ENCODE peak calls at places on chromosomes 16 and 17, in eight cellular contexts. One of them, this sample, is unnamed.

GRCh38 chr17:34981538-34982241 is 1.4 kb downstream of the LIG3 start:
- DNase-seq in esophagus squamous epithelium: no peak
- DNase-seq in left lung: no peak
- DNase-seq in A549: no peak
- DNase-seq in MM.1S: no peak
- DNase-seq in CD8-positive, alpha-beta T cell: no peak
- DNase-seq in OCI-LY7: no peak
- DNase-seq in psoas muscle: no peak
- DNase-seq in this sample: no peak

GRCh38 chr17:40373324-40373723 is 8.8 kb upstream of the GJD3 start:
- DNase-seq in esophagus squamous epithelium: no peak
- DNase-seq in left lung: no peak
- DNase-seq in A549: no peak
- DNase-seq in MM.1S: no peak
- DNase-seq in CD8-positive, alpha-beta T cell: no peak
- DNase-seq in OCI-LY7: no peak
- DNase-seq in psoas muscle: no peak
- DNase-seq in this sample: no peak

GRCh38 chr17:12365805-12366204 is 299.9 kb upstream of the MYOCD start:
- DNase-seq in esophagus squamous epithelium: no peak
- DNase-seq in left lung: no peak
- DNase-seq in A549: no peak
- DNase-seq in MM.1S: no peak
- DNase-seq in CD8-positive, alpha-beta T cell: no peak
- DNase-seq in OCI-LY7: no peak
- DNase-seq in psoas muscle: no peak
- DNase-seq in this sample: no peak

GRCh38 chr17:19370493-19370960 is 7.8 kb upstream of the MAPK7 start:
- DNase-seq in esophagus squamous epithelium: no peak
- DNase-seq in left lung: no peak
- DNase-seq in A549: no peak
- DNase-seq in MM.1S: no peak
- DNase-seq in CD8-positive, alpha-beta T cell: no peak
- DNase-seq in OCI-LY7: no peak
- DNase-seq in psoas muscle: no peak
- DNase-seq in this sample: peak; percentile 46

GRCh38 chr17:63998050-63998720 is at the start of gene PRR29:
- DNase-seq in esophagus squamous epithelium: no peak
- DNase-seq in left lung: peak; percentile 91
- DNase-seq in A549: peak; percentile 95
- DNase-seq in MM.1S: peak; percentile 49
- DNase-seq in CD8-positive, alpha-beta T cell: peak; percentile 75
- DNase-seq in OCI-LY7: peak; percentile 82
- DNase-seq in psoas muscle: peak; percentile 71
- DNase-seq in this sample: peak; percentile 97

GRCh38 chr17:76331083-76331482 is 22.6 kb downstream of the PRPSAP1 start:
- DNase-seq in esophagus squamous epithelium: no peak
- DNase-seq in left lung: no peak
- DNase-seq in A549: no peak
- DNase-seq in MM.1S: no peak
- DNase-seq in CD8-positive, alpha-beta T cell: no peak
- DNase-seq in OCI-LY7: no peak
- DNase-seq in psoas muscle: no peak
- DNase-seq in this sample: no peak

GRCh38 chr16:27199747-27200146 is 3.6 kb upstream of the KDM8 start:
- DNase-seq in esophagus squamous epithelium: no peak
- DNase-seq in left lung: no peak
- DNase-seq in A549: no peak
- DNase-seq in MM.1S: peak; percentile 85
- DNase-seq in CD8-positive, alpha-beta T cell: peak; percentile 32
- DNase-seq in OCI-LY7: peak; percentile 86
- DNase-seq in psoas muscle: no peak
- DNase-seq in this sample: no peak

GRCh38 chr16:1781758-1782407 is 488 bp downstream of the SPSB3 start:
- DNase-seq in esophagus squamous epithelium: no peak
- DNase-seq in left lung: peak; percentile 85
- DNase-seq in A549: peak; percentile 35
- DNase-seq in MM.1S: peak; percentile 25
- DNase-seq in CD8-positive, alpha-beta T cell: peak; percentile 32
- DNase-seq in OCI-LY7: peak; percentile 36
- DNase-seq in psoas muscle: peak; percentile 26
- DNase-seq in this sample: peak; percentile 75

GRCh38 chr16:19765860-19766553 is 47.9 kb downstream of the IQCK start:
- DNase-seq in esophagus squamous epithelium: no peak
- DNase-seq in left lung: no peak
- DNase-seq in A549: no peak
- DNase-seq in MM.1S: no peak
- DNase-seq in CD8-positive, alpha-beta T cell: no peak
- DNase-seq in OCI-LY7: no peak
- DNase-seq in psoas muscle: peak; percentile 44
- DNase-seq in this sample: no peak

GRCh38 chr16:50247906-50248608 is 18.3 kb upstream of the ADCY7 start:
- DNase-seq in esophagus squamous epithelium: no peak
- DNase-seq in left lung: no peak
- DNase-seq in A549: no peak
- DNase-seq in MM.1S: no peak
- DNase-seq in CD8-positive, alpha-beta T cell: no peak
- DNase-seq in OCI-LY7: no peak
- DNase-seq in psoas muscle: no peak
- DNase-seq in this sample: peak; percentile 64

GRCh38 chr17:38459556-38459955 is 31.3 kb downstream of the ARHGAP23 start:
- DNase-seq in esophagus squamous epithelium: no peak
- DNase-seq in left lung: no peak
- DNase-seq in A549: no peak
- DNase-seq in MM.1S: no peak
- DNase-seq in CD8-positive, alpha-beta T cell: no peak
- DNase-seq in OCI-LY7: no peak
- DNase-seq in psoas muscle: no peak
- DNase-seq in this sample: no peak

GRCh38 chr17:4940625-4941021 is 555 bp downstream of the RNF167 start:
- DNase-seq in esophagus squamous epithelium: no peak
- DNase-seq in left lung: peak; percentile 84
- DNase-seq in A549: no peak
- DNase-seq in MM.1S: no peak
- DNase-seq in CD8-positive, alpha-beta T cell: peak; percentile 54
- DNase-seq in OCI-LY7: peak; percentile 64
- DNase-seq in psoas muscle: no peak
- DNase-seq in this sample: no peak

GRCh38 chr16:21646091-21646490 is 6.3 kb downstream of the IGSF6 start:
- DNase-seq in esophagus squamous epithelium: no peak
- DNase-seq in left lung: no peak
- DNase-seq in A549: no peak
- DNase-seq in MM.1S: no peak
- DNase-seq in CD8-positive, alpha-beta T cell: no peak
- DNase-seq in OCI-LY7: no peak
- DNase-seq in psoas muscle: no peak
- DNase-seq in this sample: no peak

GRCh38 chr17:55576237-55576998 is 65.2 kb upstream of the SMIM36 start:
- DNase-seq in esophagus squamous epithelium: no peak
- DNase-seq in left lung: no peak
- DNase-seq in A549: peak; percentile 44
- DNase-seq in MM.1S: no peak
- DNase-seq in CD8-positive, alpha-beta T cell: no peak
- DNase-seq in OCI-LY7: no peak
- DNase-seq in psoas muscle: peak; percentile 34
- DNase-seq in this sample: no peak

GRCh38 chr17:82013772-82014321 is 8.8 kb downstream of the CENPX start:
- DNase-seq in esophagus squamous epithelium: no peak
- DNase-seq in left lung: peak; percentile 87
- DNase-seq in A549: no peak
- DNase-seq in MM.1S: no peak
- DNase-seq in CD8-positive, alpha-beta T cell: no peak
- DNase-seq in OCI-LY7: no peak
- DNase-seq in psoas muscle: no peak
- DNase-seq in this sample: no peak

GRCh38 chr16:72536673-72537435 is 364.9 kb upstream of the PMFBP1 start:
- DNase-seq in esophagus squamous epithelium: no peak
- DNase-seq in left lung: no peak
- DNase-seq in A549: no peak
- DNase-seq in MM.1S: no peak
- DNase-seq in CD8-positive, alpha-beta T cell: no peak
- DNase-seq in OCI-LY7: no peak
- DNase-seq in psoas muscle: no peak
- DNase-seq in this sample: no peak

GRCh38 chr17:75406222-75406615 is 741 bp upstream of the GRB2 start:
- DNase-seq in esophagus squamous epithelium: no peak
- DNase-seq in left lung: no peak
- DNase-seq in A549: no peak
- DNase-seq in MM.1S: no peak
- DNase-seq in CD8-positive, alpha-beta T cell: no peak
- DNase-seq in OCI-LY7: peak; percentile 54
- DNase-seq in psoas muscle: no peak
- DNase-seq in this sample: peak; percentile 56

GRCh38 chr17:77453613-77454559 is 313.1 kb downstream of the SEC14L1 start:
- DNase-seq in esophagus squamous epithelium: no peak
- DNase-seq in left lung: peak; percentile 86
- DNase-seq in A549: no peak
- DNase-seq in MM.1S: no peak
- DNase-seq in CD8-positive, alpha-beta T cell: peak; percentile 68
- DNase-seq in OCI-LY7: peak; percentile 86
- DNase-seq in psoas muscle: no peak
- DNase-seq in this sample: no peak

GRCh38 chr16:67883872-67884261 is 818 bp upstream of the NRN1L start:
- DNase-seq in esophagus squamous epithelium: no peak
- DNase-seq in left lung: peak; percentile 92
- DNase-seq in A549: peak; percentile 92
- DNase-seq in MM.1S: peak; percentile 43
- DNase-seq in CD8-positive, alpha-beta T cell: peak; percentile 76
- DNase-seq in OCI-LY7: peak; percentile 62
- DNase-seq in psoas muscle: peak; percentile 64
- DNase-seq in this sample: peak; percentile 93

GRCh38 chr17:59558953-59559352 is 6.5 kb upstream of the DHX40 start:
- DNase-seq in esophagus squamous epithelium: no peak
- DNase-seq in left lung: no peak
- DNase-seq in A549: no peak
- DNase-seq in MM.1S: no peak
- DNase-seq in CD8-positive, alpha-beta T cell: no peak
- DNase-seq in OCI-LY7: no peak
- DNase-seq in psoas muscle: no peak
- DNase-seq in this sample: no peak

GRCh38 chr17:80574496-80574895 is 29.9 kb downstream of the RPTOR start:
- DNase-seq in esophagus squamous epithelium: no peak
- DNase-seq in left lung: no peak
- DNase-seq in A549: no peak
- DNase-seq in MM.1S: no peak
- DNase-seq in CD8-positive, alpha-beta T cell: no peak
- DNase-seq in OCI-LY7: no peak
- DNase-seq in psoas muscle: no peak
- DNase-seq in this sample: no peak

GRCh38 chr16:1890701-1891035 is 18.7 kb upstream of the MEIOB start:
- DNase-seq in esophagus squamous epithelium: no peak
- DNase-seq in left lung: no peak
- DNase-seq in A549: no peak
- DNase-seq in MM.1S: no peak
- DNase-seq in CD8-positive, alpha-beta T cell: no peak
- DNase-seq in OCI-LY7: no peak
- DNase-seq in psoas muscle: no peak
- DNase-seq in this sample: no peak

GRCh38 chr16:50835358-50836060 is 93.6 kb downstream of the CYLD start:
- DNase-seq in esophagus squamous epithelium: no peak
- DNase-seq in left lung: no peak
- DNase-seq in A549: no peak
- DNase-seq in MM.1S: no peak
- DNase-seq in CD8-positive, alpha-beta T cell: no peak
- DNase-seq in OCI-LY7: no peak
- DNase-seq in psoas muscle: no peak
- DNase-seq in this sample: no peak

GRCh38 chr16:19781196-19781595 is 63.1 kb downstream of the IQCK start:
- DNase-seq in esophagus squamous epithelium: no peak
- DNase-seq in left lung: no peak
- DNase-seq in A549: no peak
- DNase-seq in MM.1S: no peak
- DNase-seq in CD8-positive, alpha-beta T cell: no peak
- DNase-seq in OCI-LY7: no peak
- DNase-seq in psoas muscle: no peak
- DNase-seq in this sample: peak; percentile 10

GRCh38 chr17:16622540-16623277 is 30.9 kb downstream of the ZNF624 start:
- DNase-seq in esophagus squamous epithelium: no peak
- DNase-seq in left lung: no peak
- DNase-seq in A549: no peak
- DNase-seq in MM.1S: no peak
- DNase-seq in CD8-positive, alpha-beta T cell: no peak
- DNase-seq in OCI-LY7: no peak
- DNase-seq in psoas muscle: no peak
- DNase-seq in this sample: no peak
- H3K9me3 ChIP-seq in esophagus squamous epithelium: peaks cover 99% of the 10 kb centered on the region
- H3K9me3 ChIP-seq in left lung: peaks cover 10% of the 10 kb centered on the region
- H3K9me3 ChIP-seq in A549: peaks cover 100% of the 10 kb centered on the region
- H3K9me3 ChIP-seq in MM.1S: no peaks in the 10 kb centered on the region
- H3K9me3 ChIP-seq in CD8-positive, alpha-beta T cell: peaks cover 37% of the 10 kb centered on the region
- H3K9me3 ChIP-seq in OCI-LY7: peaks cover 71% of the 10 kb centered on the region
- H3K9me3 ChIP-seq in psoas muscle: peaks cover 87% of the 10 kb centered on the region
- H3K9me3 ChIP-seq in this sample: peaks cover 90% of the 10 kb centered on the region

GRCh38 chr16:81548551-81548900 is 103.9 kb downstream of the CMIP start:
- DNase-seq in esophagus squamous epithelium: no peak
- DNase-seq in left lung: no peak
- DNase-seq in A549: no peak
- DNase-seq in MM.1S: no peak
- DNase-seq in CD8-positive, alpha-beta T cell: no peak
- DNase-seq in OCI-LY7: no peak
- DNase-seq in psoas muscle: no peak
- DNase-seq in this sample: no peak
- H3K4me1 ChIP-seq in esophagus squamous epithelium: peaks cover 95% of the 10 kb centered on the region
- H3K4me1 ChIP-seq in left lung: peaks cover 95% of the 10 kb centered on the region
- H3K4me1 ChIP-seq in A549: peaks cover 100% of the 10 kb centered on the region
- H3K4me1 ChIP-seq in MM.1S: no peaks in the 10 kb centered on the region
- H3K4me1 ChIP-seq in CD8-positive, alpha-beta T cell: peaks cover 5% of the 10 kb centered on the region
- H3K4me1 ChIP-seq in OCI-LY7: peaks cover 3% of the 10 kb centered on the region
- H3K4me1 ChIP-seq in psoas muscle: no peaks in the 10 kb centered on the region
- H3K4me1 ChIP-seq in this sample: peaks cover under 1% of the 10 kb centered on the region

GRCh38 chr16:35377142-35377541 is 1917.7 kb downstream of the TP53TG3F start:
- DNase-seq in esophagus squamous epithelium: no peak
- DNase-seq in left lung: no peak
- DNase-seq in A549: no peak
- DNase-seq in MM.1S: no peak
- DNase-seq in CD8-positive, alpha-beta T cell: no peak
- DNase-seq in OCI-LY7: no peak
- DNase-seq in psoas muscle: no peak
- DNase-seq in this sample: no peak
- H3K9me3 ChIP-seq in esophagus squamous epithelium: no peaks in the 10 kb centered on the region
- H3K9me3 ChIP-seq in left lung: no peaks in the 10 kb centered on the region
- H3K9me3 ChIP-seq in A549: no peaks in the 10 kb centered on the region
- H3K9me3 ChIP-seq in MM.1S: no peaks in the 10 kb centered on the region
- H3K9me3 ChIP-seq in CD8-positive, alpha-beta T cell: no peaks in the 10 kb centered on the region
- H3K9me3 ChIP-seq in OCI-LY7: peaks cover 7% of the 10 kb centered on the region
- H3K9me3 ChIP-seq in psoas muscle: no peaks in the 10 kb centered on the region
- H3K9me3 ChIP-seq in this sample: peaks cover 86% of the 10 kb centered on the region

DNA sequence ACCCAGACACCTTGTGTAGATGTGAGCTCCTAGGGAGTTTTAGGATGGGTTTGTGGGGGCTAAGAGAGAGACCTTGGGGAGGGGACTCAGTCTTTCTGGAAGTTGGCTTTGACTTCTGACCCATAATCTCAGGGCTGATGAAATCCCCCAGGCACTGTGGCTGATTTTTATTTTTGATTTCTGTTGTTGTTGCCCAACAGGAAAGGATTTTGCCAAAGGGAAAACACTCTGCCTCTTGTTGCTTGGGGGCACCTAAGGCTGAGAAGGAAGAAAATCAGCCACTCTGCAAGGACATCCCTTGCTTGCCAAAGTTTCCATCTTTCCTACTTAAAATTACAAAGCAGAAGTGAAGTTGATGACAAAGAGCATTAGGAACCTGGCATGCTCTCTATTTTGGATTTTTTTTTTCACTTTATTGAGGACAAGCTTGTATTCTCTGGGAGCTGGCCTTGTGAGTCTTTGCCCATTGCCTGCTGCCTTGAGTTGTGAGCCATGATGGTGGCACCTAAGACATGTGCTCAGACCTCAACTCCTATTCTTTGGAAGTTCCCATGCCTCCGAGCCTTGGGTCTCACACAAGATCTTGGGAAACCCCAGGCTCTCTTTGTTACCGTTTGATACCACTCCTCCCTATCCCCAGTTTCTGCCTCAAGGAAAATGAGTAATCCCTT is 3.2 kb upstream of the C1QTNF1 start:
- DNase-seq in esophagus squamous epithelium: no peak
- DNase-seq in left lung: no peak
- DNase-seq in A549: no peak
- DNase-seq in MM.1S: no peak
- DNase-seq in CD8-positive, alpha-beta T cell: no peak
- DNase-seq in OCI-LY7: no peak
- DNase-seq in psoas muscle: no peak
- DNase-seq in this sample: peak; percentile 41
- H3K4me1 ChIP-seq in esophagus squamous epithelium: peaks cover 67% of the 10 kb centered on the region
- H3K4me1 ChIP-seq in left lung: peaks cover 49% of the 10 kb centered on the region
- H3K4me1 ChIP-seq in A549: peaks cover 23% of the 10 kb centered on the region
- H3K4me1 ChIP-seq in MM.1S: no peaks in the 10 kb centered on the region
- H3K4me1 ChIP-seq in CD8-positive, alpha-beta T cell: peaks cover 8% of the 10 kb centered on the region
- H3K4me1 ChIP-seq in OCI-LY7: no peaks in the 10 kb centered on the region
- H3K4me1 ChIP-seq in psoas muscle: peaks cover 24% of the 10 kb centered on the region
- H3K4me1 ChIP-seq in this sample: peaks cover 13% of the 10 kb centered on the region

This sample was measured in endodermal cell.